ENCODE peak calls at places on chromosome 22, in nine cellular contexts. F, P, K, Z, G, T, L, C and X are unnamed samples.

GRCh38 chr22:42304021-42304790 is 33.8 kb upstream of the TCF20 start:
- DNase-seq in F (peak; percentile 56), P (no peak), K (no peak), Z (no peak), G (no peak), T (no peak), L (no peak), C (no peak), X (no peak)

GRCh38 chr22:22061085-22062077 is 78.8 kb upstream of the TOP3B start:
- DNase-seq in F (no peak), P (peak; percentile 69), K (no peak), Z (peak; percentile 49), G (peak; percentile 12), T (peak; percentile 43), L (peak; percentile 73), C (peak; percentile 86), X (peak; percentile 49)

GRCh38 chr22:20956258-20957117 is 10.6 kb upstream of the AIFM3 start:
- DNase-seq in F (no peak), P (peak; percentile 22), K (no peak), Z (no peak), G (peak; percentile 31), T (peak; percentile 25), L (no peak), C (peak; percentile 32), X (no peak)

GRCh38 chr22:20526628-20527355 is 19.4 kb downstream of the MED15 start:
- DNase-seq in F (no peak), P (peak; percentile 75), K (peak; percentile 52), Z (no peak), G (peak; percentile 70), T (peak; percentile 91), L (no peak), C (peak; percentile 68), X (no peak)

GRCh38 chr22:20108757-20109230 is 7.1 kb upstream of the RANBP1 start:
- DNase-seq in F (no peak), P (no peak), K (no peak), Z (no peak), G (no peak), T (no peak), L (no peak), C (no peak), X (no peak)

GRCh38 chr22:24402460-24403192 is 24.8 kb upstream of the ADORA2A start:
- DNase-seq in F (no peak), P (peak; percentile 91), K (peak; percentile 98), Z (peak; percentile 85), G (peak; percentile 89), T (peak; percentile 94), L (peak; percentile 90), C (peak; percentile 86), X (peak; percentile 67)

GRCh38 chr22:20010307-20011122 is 6.1 kb downstream of the ARVCF start:
- DNase-seq in F (no peak), P (no peak), K (no peak), Z (no peak), G (no peak), T (no peak), L (no peak), C (no peak), X (no peak)

GRCh38 chr22:28075260-28075981 is 156.4 kb upstream of the PITPNB start:
- DNase-seq in F (no peak), P (peak; percentile 84), K (peak; percentile 68), Z (peak; percentile 49), G (peak; percentile 79), T (peak; percentile 91), L (peak; percentile 75), C (peak; percentile 81), X (peak; percentile 60)

GRCh38 chr22:20439928-20440575 is 2.4 kb upstream of the SCARF2 start:
- DNase-seq in F (no peak), P (no peak), K (no peak), Z (no peak), G (no peak), T (no peak), L (no peak), C (no peak), X (no peak)

GRCh38 chr22:30665786-30666185 is 1.9 kb downstream of the DUSP18 start:
- DNase-seq in F (no peak), P (no peak), K (no peak), Z (no peak), G (no peak), T (no peak), L (no peak), C (no peak), X (no peak)

GRCh38 chr22:30665266-30665665 is 2.4 kb downstream of the DUSP18 start:
- DNase-seq in F (no peak), P (no peak), K (no peak), Z (no peak), G (no peak), T (no peak), L (no peak), C (no peak), X (no peak)

GRCh38 chr22:30667092-30667485 is 586 bp downstream of the DUSP18 start:
- DNase-seq in F (no peak), P (no peak), K (no peak), Z (no peak), G (peak; percentile 13), T (no peak), L (no peak), C (no peak), X (no peak)

GRCh38 chr22:30668306-30668655 is 606 bp upstream of the DUSP18 start:
- DNase-seq in F (no peak), P (no peak), K (no peak), Z (no peak), G (no peak), T (no peak), L (no peak), C (no peak), X (no peak)

DNA sequence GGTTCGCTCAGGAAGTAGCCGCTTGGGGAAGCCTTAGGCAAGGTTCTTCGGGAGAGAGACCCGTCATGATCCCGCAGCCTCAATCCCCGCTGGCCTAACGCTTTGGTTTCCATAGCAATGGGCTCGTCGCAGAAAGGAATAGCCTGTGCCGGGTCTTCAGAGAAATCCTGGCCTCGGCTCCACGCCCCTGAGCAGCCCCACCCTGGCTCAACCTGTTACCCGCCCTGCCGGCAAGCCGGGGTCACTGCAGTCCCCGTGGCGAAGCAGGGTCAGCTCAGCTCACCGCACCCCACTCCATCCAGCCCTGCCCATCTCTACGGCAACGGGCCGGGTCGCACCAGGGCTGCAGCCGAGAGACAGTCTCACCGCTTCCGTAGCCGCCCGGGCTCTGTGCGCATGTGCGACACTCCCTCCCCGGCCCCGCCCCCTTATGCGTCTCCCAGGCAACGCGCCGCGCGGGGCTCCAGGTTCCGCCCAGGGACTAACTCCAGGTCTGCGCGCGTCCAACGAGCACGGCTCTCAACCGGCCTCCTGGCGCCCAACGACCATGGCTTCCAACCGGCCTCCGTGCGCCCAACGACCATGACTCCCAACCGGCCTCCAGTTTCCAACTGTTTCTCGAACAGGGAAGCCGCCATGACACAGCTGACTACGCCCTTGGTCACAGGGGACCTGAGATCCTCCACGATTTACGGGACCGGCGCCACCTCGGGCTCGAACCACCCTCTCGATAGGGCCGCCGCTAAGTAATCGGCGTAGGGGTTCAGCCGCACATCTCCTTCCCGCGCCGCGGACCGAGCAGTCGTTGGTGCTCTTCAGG is at the start of gene DUSP18:
- DNase-seq in F (peak; percentile 98), P (peak; percentile 89), K (peak; percentile 69), Z (peak; percentile 94), G (peak; percentile 91), T (peak; percentile 79), L (peak; percentile 92), C (peak; percentile 88), X (peak; percentile 74)
- TF ChIP-seq CTCF in F (peak; percentile 49), P (peak; percentile 9), K (peak; percentile 32), Z (no peak), G (peak; percentile 38), T (peak; percentile 29), L (peak; percentile 21), C (peak; percentile 37), X (peak; percentile 30)

DNA sequence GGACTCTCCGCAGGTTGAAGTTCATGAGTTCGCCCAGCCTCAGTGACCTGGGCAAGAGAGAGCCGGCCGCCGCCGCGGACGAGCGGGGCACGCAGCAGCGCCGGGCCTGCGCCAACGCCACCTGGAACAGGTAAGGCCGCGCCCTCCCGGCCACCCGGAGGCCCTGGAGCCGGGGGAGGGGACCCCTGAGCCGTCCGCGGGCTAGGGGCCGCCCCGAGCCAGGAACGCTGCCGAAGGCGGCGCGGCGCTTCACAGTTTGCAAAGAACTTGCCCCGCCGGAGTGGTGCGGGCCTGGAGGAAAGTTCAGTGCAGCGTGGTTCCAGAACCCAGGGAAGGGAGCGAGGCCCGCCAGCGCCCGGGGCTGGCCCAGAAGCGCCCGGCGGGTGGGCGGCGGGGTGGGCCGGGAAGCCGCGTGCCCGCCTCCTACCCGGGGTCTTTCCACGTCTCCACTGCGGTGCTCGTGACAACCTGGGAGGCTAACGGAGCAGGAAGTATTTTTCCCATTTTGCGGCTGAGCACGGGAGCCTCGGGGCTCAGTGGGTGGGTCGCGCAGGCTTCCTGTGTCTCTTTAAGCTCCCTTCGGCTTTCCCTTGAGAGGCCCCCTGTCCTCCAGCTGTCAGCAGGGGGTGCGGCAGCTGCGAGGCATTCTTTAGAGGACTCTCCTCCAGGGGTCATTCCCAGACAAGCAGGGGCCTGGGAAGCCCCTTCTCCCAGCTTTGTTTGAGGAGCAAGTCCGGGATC is 645 bp downstream of the PRR5 start:
- DNase-seq in F (peak; percentile 50), P (peak; percentile 34), K (no peak), Z (no peak), G (no peak), T (peak; percentile 54), L (no peak), C (peak; percentile 41), X (no peak)
- TF ChIP-seq CTCF in F (no peak), P (no peak), K (peak; percentile 8), Z (no peak), G (no peak), T (peak; percentile 29), L (peak; percentile 12), C (peak; percentile 7), X (no peak)

DNA sequence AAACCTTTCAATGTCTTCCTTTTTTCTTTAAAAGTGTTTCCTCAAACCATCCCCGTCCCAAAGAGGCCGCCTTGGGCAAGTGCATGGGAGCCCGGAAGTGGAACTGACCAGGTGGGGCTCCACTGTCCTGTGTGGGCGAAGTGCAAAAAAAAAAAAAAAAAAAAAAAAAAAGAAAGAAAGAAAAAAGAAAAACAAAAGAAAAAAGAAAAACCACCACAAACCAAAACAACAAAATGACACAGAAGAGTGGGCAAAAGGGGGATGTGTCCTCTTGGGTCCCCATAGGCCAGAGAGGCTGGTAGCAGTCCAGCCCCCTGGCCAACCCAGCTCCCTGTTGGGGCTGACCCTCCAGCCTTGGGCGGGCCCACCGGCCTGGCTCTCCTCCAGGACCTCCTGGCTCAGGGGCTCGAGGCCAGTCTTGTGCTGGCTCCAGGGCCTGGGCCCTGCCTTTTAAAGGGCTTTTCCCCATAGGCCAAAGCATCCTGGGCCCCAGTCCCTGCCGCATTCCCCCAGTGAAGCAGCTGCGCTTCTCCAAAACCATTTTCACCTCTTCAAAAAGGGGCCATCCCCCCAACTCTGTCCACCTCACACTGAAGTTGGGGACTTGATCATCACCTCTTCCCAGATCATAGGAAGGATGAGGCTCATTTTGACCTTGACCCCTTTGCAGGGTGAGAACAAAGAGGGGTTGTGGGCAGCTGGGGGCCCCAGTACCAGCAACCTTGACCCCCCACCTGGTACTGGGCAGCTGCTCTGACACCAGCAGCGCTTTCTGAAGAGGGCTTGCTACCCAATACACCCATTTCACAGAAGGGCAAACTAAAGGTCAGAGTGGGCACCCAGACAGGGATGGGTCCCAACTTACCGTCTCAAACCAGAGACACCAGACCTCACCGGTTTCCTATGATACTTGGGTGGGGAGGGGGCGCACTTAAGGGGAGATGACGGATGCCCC is 9.4 kb downstream of the CBX6 start:
- DNase-seq in F (no peak), P (peak; percentile 47), K (no peak), Z (peak; percentile 66), G (no peak), T (no peak), L (no peak), C (peak; percentile 50), X (no peak)
- TF ChIP-seq CTCF in F (no peak), P (no peak), K (no peak), Z (no peak), G (no peak), T (no peak), L (no peak), C (no peak), X (no peak)

GRCh38 chr22:18070556-18071306 is 7.1 kb upstream of the PEX26 start:
- DNase-seq in F (no peak), P (no peak), K (no peak), Z (no peak), G (no peak), T (no peak), L (no peak), C (no peak), X (no peak)
- TF ChIP-seq CTCF in F (peak; percentile 25), P (peak; percentile 7), K (peak; percentile 35), Z (no peak), G (peak; percentile 27), T (peak; percentile 12), L (peak; percentile 9), C (peak; percentile 21), X (peak; percentile 16)